ENCODE peak calls at places on chromosomes 7 and 10, in ten cellular contexts. Y is HCT116; U is T-helper 17 cell; Q is activated T-cell treated with anti-CD3 and anti-CD28 coated beads, Interleukin-2, amount 50 U/mL, for 24 hours; S is amygdala; B is skeletal muscle cell; O is activated naive CD4-positive, alpha-beta T cell treated with anti-CD3 and anti-CD28 coated beads, Interleukin-2, amount 50 U/mL, for 72 hours; M is T follicular helper cell; V is caudate nucleus; C is fibroblast of lung. Z is an unnamed sample.

GRCh38 chr10:69230128-69230527 is 10.0 kb downstream of the HKDC1 start:
- DNase-seq in M (no peak), V (no peak), C (no peak), Y (no peak), B (no peak), Q (no peak), S (no peak), O (no peak), U (no peak), Z (no peak)

GRCh38 chr10:48284002-48284546 is 9.6 kb upstream of the FRMPD2 start:
- DNase-seq in S (no peak), Q (no peak), B (no peak), Y (no peak), C (peak), U (no peak), V (no peak), O (no peak), M (no peak), Z (no peak)

GRCh38 chr10:124035928-124036558 is 57.4 kb downstream of the CHST15 start:
- DNase-seq in B (no peak), C (no peak), O (peak), S (no peak), U (no peak), Q (peak), M (no peak), Y (no peak), V (no peak), Z (no peak)

GRCh38 chr10:43128331-43128730 is 9.9 kb upstream of the CSGALNACT2 start:
- DNase-seq in U (no peak), Y (no peak), Q (no peak), O (no peak), B (no peak), V (no peak), M (no peak), S (no peak), C (no peak), Z (no peak)

GRCh38 chr10:103145860-103146466 is 47.1 kb downstream of the NT5C2 start:
- DNase-seq in M (no peak), Y (peak), S (no peak), U (no peak), C (peak), V (no peak), Q (no peak), O (no peak), B (peak), Z (no peak)

GRCh38 chr7:140654661-140655060 is 14.0 kb upstream of the DENND2A start:
- DNase-seq in B (no peak), Q (no peak), O (no peak), M (no peak), S (no peak), U (no peak), Y (no peak), C (no peak), V (no peak), Z (no peak)

GRCh38 chr7:68420342-68420750 is 1177.9 kb upstream of the AUTS2 start:
- DNase-seq in Y (no peak), B (no peak), S (peak), M (no peak), U (no peak), O (no peak), C (no peak), Q (no peak), V (peak), Z (no peak)

GRCh38 chr7:102093599-102094001 is 193.1 kb upstream of the SH2B2 start:
- DNase-seq in C (no peak), B (no peak), Y (no peak), M (no peak), S (no peak), V (no peak), U (no peak), Q (no peak), O (no peak), Z (no peak)